ENCODE peak calls at places on chromosomes 5 and 9, in seven cellular contexts. U, L, O, C, G, Z and D are unnamed samples.

GRCh38 chr5:143695244-143695885 is 116.6 kb upstream of the HMHB1 start:
- DNase-seq in L (no peak), U (no peak), G (no peak), O (no peak), C (no peak), Z (no peak), D (no peak)

GRCh38 chr5:159240301-159240870 is 22.7 kb upstream of the UBLCP1 start:
- DNase-seq in U (peak), Z (no peak), O (peak), G (peak), L (no peak), C (no peak), D (no peak)

GRCh38 chr5:167602077-167602476 is 689.4 kb upstream of the WWC1 start:
- DNase-seq in C (no peak), L (no peak), U (no peak), Z (no peak), G (no peak), O (no peak), D (peak)

GRCh38 chr5:68415177-68416085 is 199.9 kb downstream of the PIK3R1 start:
- DNase-seq in U (peak), C (no peak), Z (peak), O (no peak), L (no peak), G (no peak), D (no peak)

GRCh38 chr5:113036321-113036720 is 59.7 kb downstream of the DCP2 start:
- DNase-seq in L (no peak), O (no peak), U (no peak), Z (no peak), G (no peak), C (no peak), D (no peak)

GRCh38 chr9:98962861-98963260 is 19.2 kb downstream of the COL15A1 start:
- DNase-seq in O (no peak), Z (no peak), U (peak), C (no peak), G (no peak), L (no peak), D (peak)

GRCh38 chr9:28805197-28805596 is 1231.9 kb upstream of the C9orf72 start:
- DNase-seq in G (no peak), U (no peak), O (no peak), L (no peak), Z (no peak), C (no peak), D (no peak)

GRCh38 chr9:131608469-131609115 is 63.3 kb downstream of the PRRT1B start:
- DNase-seq in G (peak), Z (peak), C (peak), L (peak), U (peak), O (peak), D (peak)

GRCh38 chr5:74516217-74516636 is 124.3 kb downstream of the ENC1 start:
- DNase-seq in O (peak), G (peak), C (no peak), Z (no peak), L (no peak), U (peak), D (no peak)

GRCh38 chr5:179485845-179486575 is 64.3 kb upstream of the RUFY1 start:
- DNase-seq in U (peak), C (no peak), Z (no peak), G (no peak), L (no peak), O (no peak), D (no peak)

GRCh38 chr9:88712484-88712883 is 177.5 kb downstream of the NXNL2 start:
- DNase-seq in C (no peak), G (no peak), O (no peak), U (no peak), Z (no peak), L (no peak), D (no peak)

GRCh38 chr9:88713022-88713421 is 178.0 kb downstream of the NXNL2 start:
- DNase-seq in L (no peak), U (no peak), C (no peak), Z (no peak), G (no peak), O (no peak), D (no peak)

GRCh38 chr9:88721028-88721427 is 186.1 kb downstream of the NXNL2 start:
- DNase-seq in G (no peak), O (no peak), U (no peak), C (no peak), L (no peak), Z (no peak), D (no peak)

GRCh38 chr9:88711719-88712118 is 176.7 kb downstream of the NXNL2 start:
- DNase-seq in C (no peak), G (no peak), O (no peak), L (no peak), Z (no peak), U (no peak), D (no peak)

GRCh38 chr9:88716636-88717035 is 181.7 kb downstream of the NXNL2 start:
- DNase-seq in G (no peak), O (no peak), L (no peak), U (no peak), C (no peak), Z (no peak), D (no peak)
- TF ChIP-seq CTCF in G (no peak), O (no peak), L (no peak), U (no peak), C (no peak), Z (no peak), D (no peak)

DNA sequence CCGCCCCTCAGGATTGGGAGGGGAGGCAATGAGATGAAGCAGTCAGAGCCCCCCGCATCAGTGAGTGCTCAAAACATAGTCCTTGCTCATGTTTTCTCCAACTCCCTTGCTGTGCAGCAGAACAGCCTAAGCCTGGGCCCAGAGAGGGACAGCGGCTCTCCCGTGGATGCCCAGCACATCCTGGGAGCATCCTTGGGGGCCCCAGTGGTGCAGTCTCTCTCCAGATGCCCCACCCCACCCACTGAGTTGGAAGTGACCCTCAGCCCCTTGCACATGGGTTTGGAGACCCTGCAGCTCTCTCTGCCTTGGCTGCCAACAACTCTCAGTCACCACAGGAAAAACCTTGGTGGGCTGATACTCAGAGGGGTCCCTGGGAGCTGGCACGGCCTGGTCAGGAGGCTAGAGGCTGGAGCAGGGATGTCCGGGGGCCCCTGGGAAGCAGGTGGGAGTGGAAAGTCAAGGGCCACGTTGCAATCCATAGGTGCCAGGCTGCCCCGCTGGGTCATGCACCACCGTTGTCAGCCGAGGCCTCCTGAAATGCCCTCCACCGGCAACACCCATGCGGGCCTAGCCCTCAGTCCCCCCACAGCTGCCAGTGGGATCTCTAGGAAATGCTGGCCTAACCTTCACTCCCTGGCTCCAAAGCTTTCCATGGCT is 242.5 kb downstream of the PBX3 start:
- DNase-seq in L (no peak), G (no peak), U (no peak), Z (peak), C (no peak), O (no peak), D (no peak)
- H3K4me3 ChIP-seq in L (no peak), G (no peak), U (no peak), Z (no peak), C (no peak), O (no peak), D (no peak)

GRCh38 chr5:1549631-1550030 is 25.9 kb upstream of the LPCAT1 start:
- DNase-seq in O (no peak), U (no peak), L (no peak), Z (no peak), C (no peak), G (no peak), D (no peak)
- TF ChIP-seq CTCF in O (no peak), U (no peak), L (no peak), Z (no peak), C (no peak), G (no peak), D (no peak)

GRCh38 chr5:151068189-151068570 is 12.7 kb downstream of the TNIP1 start:
- DNase-seq in Z (no peak), G (no peak), O (no peak), C (no peak), U (no peak), L (no peak), D (no peak)

GRCh38 chr5:151066920-151067319 is 13.9 kb downstream of the TNIP1 start:
- DNase-seq in U (no peak), C (no peak), O (no peak), G (no peak), Z (no peak), L (no peak), D (no peak)

GRCh38 chr5:151067632-151068031 is 13.2 kb downstream of the TNIP1 start:
- DNase-seq in U (no peak), Z (no peak), C (no peak), O (no peak), L (no peak), G (no peak), D (no peak)

GRCh38 chr5:151070449-151070848 is 10.4 kb downstream of the TNIP1 start:
- DNase-seq in L (no peak), C (no peak), G (no peak), U (no peak), O (no peak), Z (no peak), D (no peak)

GRCh38 chr5:151068571-151069197 is 12.2 kb downstream of the TNIP1 start:
- DNase-seq in C (no peak), Z (no peak), L (no peak), O (no peak), U (no peak), G (peak), D (no peak)
- H3K4me3 ChIP-seq in C (no peak), Z (no peak), L (no peak), O (no peak), U (no peak), G (no peak), D (no peak)

GRCh38 chr5:89036166-89036565 is 153.2 kb upstream of the MEF2C start:
- DNase-seq in C (no peak), G (no peak), O (no peak), U (peak), L (no peak), Z (no peak), D (no peak)

GRCh38 chr5:89028579-89029272 is 145.7 kb upstream of the MEF2C start:
- DNase-seq in U (peak), C (no peak), Z (no peak), L (no peak), O (no peak), G (peak), D (no peak)

GRCh38 chr5:89034588-89034987 is 151.6 kb upstream of the MEF2C start:
- DNase-seq in G (peak), C (no peak), L (no peak), Z (no peak), U (peak), O (no peak), D (no peak)

DNA sequence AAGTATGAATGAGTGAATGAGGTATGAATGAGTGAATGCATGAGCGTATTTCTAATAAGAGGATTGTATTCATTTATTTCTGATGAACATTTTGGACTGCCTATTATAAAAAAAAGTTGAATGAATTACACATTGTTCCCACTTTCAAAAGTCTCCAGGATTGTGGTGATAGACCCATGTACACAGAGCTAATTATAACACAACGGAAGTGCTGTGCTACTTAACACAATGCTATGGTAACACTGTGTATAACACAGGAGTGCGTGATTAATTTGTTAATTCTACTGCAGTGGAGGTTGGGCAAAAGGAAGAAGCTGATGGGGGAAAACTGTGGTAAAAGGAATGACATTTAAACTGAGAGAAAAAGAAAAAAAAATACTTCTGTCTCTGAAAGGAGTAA is 147.8 kb upstream of the MEF2C start:
- DNase-seq in G (no peak), O (no peak), C (no peak), U (no peak), Z (no peak), L (no peak), D (no peak)
- TF ChIP-seq CTCF in G (no peak), O (no peak), C (no peak), U (no peak), Z (no peak), L (no peak), D (no peak)